ENCODE peak calls at places on chromosomes 6 and 20, in seven cellular contexts. V is glomerular endothelial cell, O is kidney tubule cell, G is IMR-90, E is left lobe of liver, N is GM19239, C is PC-3. M is an unnamed sample.

GRCh38 chr20:2451939-2452732 is 18.5 kb downstream of the SNRPB start:
- DNase-seq in N (peak; percentile 29), G (peak; percentile 62), O (peak; percentile 59), E (peak; percentile 70), C (peak; percentile 83), V (no peak), M (peak; percentile 81)

GRCh38 chr20:11799131-11799800 is 118.4 kb upstream of the BTBD3 start:
- DNase-seq in C (peak; percentile 64), O (no peak), G (no peak), V (no peak), N (no peak), E (no peak), M (peak; percentile 91)

GRCh38 chr20:11895832-11896484 is 21.7 kb upstream of the BTBD3 start:
- DNase-seq in E (no peak), V (no peak), O (no peak), G (peak; percentile 45), C (no peak), N (no peak), M (peak; percentile 76)

GRCh38 chr6:40341726-40342125 is 245.4 kb downstream of the LRFN2 start:
- DNase-seq in V (no peak), O (no peak), N (no peak), E (no peak), G (no peak), C (no peak), M (no peak)

GRCh38 chr6:43717389-43717788 is 29.8 kb upstream of the MRPS18A start:
- DNase-seq in V (no peak), E (no peak), O (no peak), G (no peak), N (no peak), C (no peak), M (no peak)

GRCh38 chr6:22363166-22363965 is 66.5 kb upstream of the PRL start:
- DNase-seq in V (no peak), G (no peak), O (peak; percentile 19), E (no peak), C (peak; percentile 92), N (no peak), M (no peak)

GRCh38 chr6:165515963-165516624 is 146.9 kb downstream of the PDE10A start:
- DNase-seq in E (no peak), N (no peak), V (no peak), C (peak; percentile 65), O (peak; percentile 59), G (peak; percentile 78), M (peak; percentile 9)

GRCh38 chr6:28355743-28356665 is 6.3 kb downstream of the ZKSCAN3 start:
- DNase-seq in V (peak; percentile 86), C (peak; percentile 95), N (peak; percentile 35), E (peak; percentile 81), O (peak; percentile 91), G (peak; percentile 91), M (peak; percentile 93)

GRCh38 chr6:37536462-37537225 is 37.0 kb upstream of the CCDC167 start:
- DNase-seq in C (no peak), E (no peak), O (no peak), G (no peak), N (no peak), V (no peak), M (no peak)